ENCODE peak calls at places on chromosomes 4 and X, in nine cellular contexts. X, K, V, T, P, B, J, F and Z are unnamed samples.
A peak's percentile ranks its signal among the peaks of the same experiment; 100 is the strongest.

GRCh38 chr4:125750827-125751466 is 436.2 kb downstream of the FAT4 start:
- DNase-seq in P (no peak), J (peak; percentile 25), X (peak; percentile 76), V (peak; percentile 69), F (no peak), K (no peak), B (peak; percentile 29), T (no peak), Z (peak; percentile 59)

GRCh38 chr4:176054942-176055341 is 10.7 kb upstream of the WDR17 start:
- DNase-seq in J (no peak), K (no peak), F (no peak), T (no peak), V (no peak), B (no peak), P (no peak), X (no peak), Z (peak; percentile 12)

GRCh38 chrX:57286507-57287251 is at the start of gene FAAH2:
- DNase-seq in K (no peak), X (peak; percentile 87), J (no peak), B (no peak), V (no peak), T (peak; percentile 73), F (peak; percentile 59), P (peak; percentile 41), Z (peak; percentile 15)

GRCh38 chr4:853416-853781 is 27.5 kb upstream of the CPLX1 start:
- DNase-seq in B (peak; percentile 30), P (peak; percentile 73), V (no peak), J (no peak), K (no peak), X (no peak), T (no peak), F (no peak), Z (peak; percentile 58)

GRCh38 chrX:49309401-49309981 is 6.0 kb downstream of the GAGE10 start:
- DNase-seq in J (peak; percentile 4), V (peak; percentile 50), X (peak; percentile 63), T (no peak), F (no peak), P (no peak), B (no peak), K (no peak), Z (no peak)

GRCh38 chr4:14529653-14530052 is 472.6 kb upstream of the CPEB2 start:
- DNase-seq in F (no peak), V (peak; percentile 11), K (no peak), P (no peak), X (peak; percentile 75), B (no peak), T (no peak), J (no peak), Z (peak; percentile 2)

GRCh38 chr4:74109116-74109791 is 10.3 kb upstream of the CXCL2 start:
- DNase-seq in P (peak; percentile 49), B (no peak), J (peak; percentile 98), T (peak; percentile 75), X (peak; percentile 73), F (no peak), K (no peak), V (peak; percentile 98), Z (peak; percentile 13)

GRCh38 chr4:20030108-20030507 is 221.6 kb upstream of the SLIT2 start:
- DNase-seq in J (no peak), X (no peak), V (no peak), B (no peak), K (no peak), P (no peak), T (no peak), F (no peak), Z (no peak)

GRCh38 chrX:128106630-128107029 is 54.4 kb upstream of the ACTRT1 start:
- DNase-seq in B (peak; percentile 4), K (no peak), V (no peak), T (no peak), J (no peak), F (no peak), P (no peak), X (peak; percentile 60), Z (no peak)

GRCh38 chr4:972651-973424 is 531 bp downstream of the DGKQ start:
- DNase-seq in X (peak; percentile 81), F (peak; percentile 35), P (peak; percentile 88), J (no peak), T (no peak), K (no peak), V (no peak), B (peak; percentile 72), Z (peak; percentile 89)

GRCh38 chr4:103305355-103305754 is 107.2 kb upstream of the CENPE start:
- DNase-seq in J (no peak), T (no peak), P (no peak), X (no peak), B (no peak), K (no peak), F (no peak), V (no peak), Z (no peak)

GRCh38 chr4:104589264-104589868 is 94.7 kb upstream of the CXXC4 start:
- DNase-seq in P (no peak), B (no peak), F (no peak), J (no peak), K (no peak), T (no peak), X (no peak), V (peak; percentile 13), Z (no peak)
- H3K4me3 ChIP-seq in P (no peak overlapping the region), B (no peak overlapping the region), F (no peak overlapping the region), J (no peak overlapping the region), K (no peak overlapping the region), T (no peak overlapping the region), X (no peak overlapping the region), V (no peak overlapping the region), Z (no peak overlapping the region)

GRCh38 chr4:156194896-156195295 is 241.2 kb upstream of the CTSO start:
- DNase-seq in J (no peak), B (no peak), K (no peak), X (no peak), F (no peak), P (no peak), V (no peak), T (no peak), Z (no peak)
- H3K4me3 ChIP-seq in J (no peak overlapping the region), B (no peak overlapping the region), K (no peak overlapping the region), X (no peak overlapping the region), F (no peak overlapping the region), P (no peak overlapping the region), V (no peak overlapping the region), T (no peak overlapping the region), Z (no peak overlapping the region)

GRCh38 chr4:127250577-127250976 is 382.2 kb upstream of the INTU start:
- DNase-seq in F (no peak), B (no peak), K (no peak), X (no peak), T (no peak), P (no peak), J (no peak), V (no peak), Z (no peak)

GRCh38 chr4:127251423-127251822 is 381.3 kb upstream of the INTU start:
- DNase-seq in J (peak; percentile 49), K (no peak), B (no peak), V (peak; percentile 36), T (no peak), X (no peak), P (no peak), F (no peak), Z (no peak)

GRCh38 chr4:127247293-127247952 is 385.3 kb upstream of the INTU start:
- DNase-seq in V (no peak), K (no peak), T (no peak), J (no peak), P (no peak), X (no peak), B (no peak), F (no peak), Z (no peak)

GRCh38 chr4:127249066-127249766 is 383.5 kb upstream of the INTU start:
- DNase-seq in K (no peak), X (no peak), T (no peak), B (no peak), P (no peak), V (peak; percentile 18), F (no peak), J (peak; percentile 58), Z (no peak)

DNA sequence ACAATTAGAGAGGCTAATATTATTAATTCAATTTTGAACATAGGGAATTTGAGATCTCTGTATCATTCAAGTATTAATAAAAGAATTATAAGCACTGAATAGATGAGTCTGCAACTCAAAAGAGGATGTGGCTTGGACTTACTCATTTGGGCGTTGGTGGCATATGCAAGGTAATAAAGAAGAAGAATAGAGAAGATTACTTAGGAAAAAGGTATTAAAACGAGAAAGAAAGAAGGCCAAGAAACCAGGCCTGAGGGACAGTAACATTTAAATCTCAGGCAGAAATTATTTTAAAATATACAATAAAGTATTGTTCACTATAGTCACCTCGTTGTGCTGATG is 383.0 kb upstream of the INTU start:
- DNase-seq in J (no peak), X (no peak), F (no peak), T (no peak), V (no peak), K (no peak), P (no peak), B (no peak), Z (no peak)
- H3K4me3 ChIP-seq in J (no peak overlapping the region), X (no peak overlapping the region), F (no peak overlapping the region), T (no peak overlapping the region), V (no peak overlapping the region), K (no peak overlapping the region), P (no peak overlapping the region), B (no peak overlapping the region), Z (no peak overlapping the region)

GRCh38 chr4:3465698-3466671 is 2.9 kb downstream of the DOK7 start:
- DNase-seq in K (no peak), X (peak; percentile 86), F (no peak), V (no peak), J (no peak), T (no peak), P (peak; percentile 72), B (no peak), Z (peak; percentile 96)

GRCh38 chr4:3463556-3464348 is 646 bp downstream of the DOK7 start:
- DNase-seq in K (no peak), B (no peak), J (no peak), X (no peak), V (no peak), T (no peak), P (peak; percentile 79), F (no peak), Z (peak; percentile 77)

GRCh38 chr4:3466691-3467600 is 3.8 kb downstream of the DOK7 start:
- DNase-seq in B (no peak), P (peak; percentile 70), F (no peak), X (no peak), J (no peak), K (no peak), T (no peak), V (no peak), Z (peak; percentile 72)

GRCh38 chr4:3464349-3464905 is 1.3 kb downstream of the DOK7 start:
- DNase-seq in V (no peak), P (peak; percentile 79), X (no peak), J (no peak), B (no peak), T (no peak), F (no peak), K (no peak), Z (no peak)

DNA sequence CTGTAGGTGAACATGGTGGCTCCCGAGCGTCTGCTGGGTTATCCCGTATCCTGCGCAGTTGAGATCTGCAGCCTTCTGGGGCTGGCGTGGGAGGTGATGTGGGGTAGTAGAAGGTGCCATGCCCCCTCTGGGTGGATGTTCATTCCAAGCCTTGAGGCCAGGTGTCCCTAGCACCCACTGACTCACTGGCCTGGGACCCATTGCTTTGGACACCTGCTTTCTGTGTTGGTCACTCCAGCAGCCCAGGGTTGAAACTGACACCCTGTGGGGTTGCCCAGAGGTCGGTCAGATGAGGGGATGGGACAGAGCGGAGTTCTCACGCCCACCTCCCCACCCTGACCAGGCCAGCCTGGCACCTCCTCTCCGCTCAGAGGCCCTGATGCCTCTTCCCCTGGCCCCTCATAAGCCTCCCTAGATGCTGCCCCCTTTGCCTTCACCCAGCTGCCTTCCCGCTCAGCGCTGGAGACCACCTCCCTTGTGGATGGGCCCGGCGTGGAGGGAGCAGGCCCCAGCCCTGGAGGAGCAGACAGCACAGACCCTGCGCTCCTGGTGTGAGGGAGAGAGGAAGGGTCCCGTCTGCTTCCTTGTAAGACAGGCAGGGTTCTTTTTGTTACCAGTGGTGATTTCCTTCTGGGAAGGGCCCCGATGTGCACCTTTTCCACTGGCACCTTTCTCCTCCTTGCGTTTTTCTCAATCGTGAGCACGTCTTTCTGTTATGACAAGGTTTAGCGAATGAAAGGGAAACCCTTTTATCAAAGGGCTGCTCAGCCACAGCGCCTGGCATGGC is 2.0 kb downstream of the DOK7 start:
- DNase-seq in B (no peak), V (no peak), K (no peak), T (no peak), X (no peak), P (peak; percentile 60), J (no peak), F (no peak), Z (peak; percentile 74)
- H3K4me3 ChIP-seq in B (no peak overlapping the region), V (no peak overlapping the region), K (no peak overlapping the region), T (no peak overlapping the region), X (no peak overlapping the region), P (no peak overlapping the region), J (no peak overlapping the region), F (no peak overlapping the region), Z (no peak overlapping the region)